ENCODE peak calls at places on chromosome 13, in seven cellular contexts. W is NCI-H2171 treated with DMSO at 0.1 percent for 48 hours; P is colonic mucosa; S is upper lobe of right lung; G is stimulated activated CD8-positive, alpha-beta memory T cell treated with anti-CD3 and anti-CD28 coated beads, Interleukin-7, amount 100 ng/mL, for 24 hours; B is NAMALWA; Y is amygdala. X is an unnamed sample.

GRCh38 chr13:50322006-50322405 is 306.8 kb downstream of the KCNRG start:
- DNase-seq in W (no peak), P (no peak), S (no peak), G (no peak), B (no peak), Y (no peak), X (no peak)

GRCh38 chr13:21074601-21075302 is 13.4 kb upstream of the LATS2 start:
- DNase-seq in W (no peak), P (no peak), S (no peak), G (no peak), B (no peak), Y (no peak), X (no peak)

GRCh38 chr13:96379967-96380366 is 290.1 kb downstream of the HS6ST3 start:
- DNase-seq in W (no peak), P (no peak), S (no peak), G (no peak), B (no peak), Y (no peak), X (no peak)

GRCh38 chr13:46197299-46197975 is 14.3 kb upstream of the LRRC63 start:
- DNase-seq in W (no peak), P (no peak), S (no peak), G (no peak), B (no peak), Y (no peak), X (no peak)

GRCh38 chr13:113874579-113875428 is 10.9 kb upstream of the GAS6 start:
- DNase-seq in W (peak), P (no peak), S (no peak), G (no peak), B (no peak), Y (no peak), X (no peak)

GRCh38 chr13:40613954-40614353 is 52.5 kb downstream of the FOXO1 start:
- DNase-seq in W (no peak), P (no peak), S (no peak), G (no peak), B (no peak), Y (no peak), X (no peak)

GRCh38 chr13:80340643-80341097 is 256 bp downstream of the SPRY2 start:
- DNase-seq in W (peak), P (no peak), S (no peak), G (no peak), B (no peak), Y (no peak), X (peak)

GRCh38 chr13:99207511-99207910 is 6.9 kb downstream of the UBAC2 start:
- DNase-seq in W (no peak), P (no peak), S (no peak), G (no peak), B (no peak), Y (no peak), X (no peak)

GRCh38 chr13:76969488-76970365 is 21.4 kb downstream of the ACOD1 start:
- DNase-seq in W (no peak), P (no peak), S (no peak), G (no peak), B (no peak), Y (no peak), X (no peak)

GRCh38 chr13:33662392-33662791 is 155.6 kb upstream of the RFC3 start:
- DNase-seq in W (no peak), P (no peak), S (no peak), G (no peak), B (no peak), Y (no peak), X (no peak)

GRCh38 chr13:101487046-101487830 is 34.8 kb downstream of the ITGBL1 start:
- DNase-seq in W (peak), P (no peak), S (no peak), G (no peak), B (no peak), Y (no peak), X (no peak)

GRCh38 chr13:32036762-32037161 is 5.2 kb downstream of the FRY start:
- DNase-seq in W (no peak), P (peak), S (no peak), G (no peak), B (no peak), Y (no peak), X (peak)

GRCh38 chr13:43057653-43058317 is 34.4 kb downstream of the DNAJC15 start:
- DNase-seq in W (peak), P (no peak), S (no peak), G (no peak), B (peak), Y (no peak), X (peak)

GRCh38 chr13:25905411-25906010 is 146.3 kb downstream of the SHISA2 start:
- DNase-seq in W (no peak), P (peak), S (no peak), G (no peak), B (no peak), Y (no peak), X (no peak)

GRCh38 chr13:31887311-31887710 is 144.3 kb upstream of the FRY start:
- DNase-seq in W (no peak), P (no peak), S (no peak), G (no peak), B (no peak), Y (no peak), X (no peak)

GRCh38 chr13:20127563-20128458 is 33.0 kb downstream of the GJA3 start:
- DNase-seq in W (no peak), P (peak), S (peak), G (no peak), B (no peak), Y (peak), X (peak)

GRCh38 chr13:32548837-32549236 is 10.2 kb upstream of the N4BP2L2 start:
- DNase-seq in W (no peak), P (no peak), S (no peak), G (no peak), B (no peak), Y (no peak), X (no peak)

GRCh38 chr13:65504213-65504612 is 1725.9 kb downstream of the PCDH9 start:
- DNase-seq in W (no peak), P (no peak), S (no peak), G (no peak), B (no peak), Y (no peak), X (no peak)

GRCh38 chr13:108561152-108561551 is 68.3 kb upstream of the MYO16 start:
- DNase-seq in W (no peak), P (no peak), S (no peak), G (no peak), B (no peak), Y (no peak), X (no peak)

GRCh38 chr13:113400621-113401451 is 36.9 kb upstream of the GRTP1 start:
- DNase-seq in W (peak), P (no peak), S (peak), G (no peak), B (peak), Y (no peak), X (no peak)

GRCh38 chr13:89748716-89749115 is 1598.8 kb upstream of the MIR17HG start:
- DNase-seq in W (no peak), P (no peak), S (no peak), G (no peak), B (no peak), Y (no peak), X (peak)

GRCh38 chr13:33649212-33649917 is 168.6 kb upstream of the RFC3 start:
- DNase-seq in W (no peak), P (no peak), S (no peak), G (no peak), B (no peak), Y (no peak), X (peak)

X was measured in NCI-H69.